ENCODE peak calls at places on chromosomes 5 and 9, in six cellular contexts. One of them, this sample, is unnamed.

GRCh38 chr5:74648835-74649286 is 8.3 kb upstream of the ENC1 start:
- DNase-seq in cardiac muscle cell: peak
- DNase-seq in tibial nerve: no peak
- DNase-seq in PC-3: peak
- DNase-seq in esophagus squamous epithelium: no peak
- DNase-seq in CD4-positive, alpha-beta T cell: no peak
- DNase-seq in this sample: peak

GRCh38 chr5:911601-912000 is 18.9 kb downstream of the TRIP13 start:
- DNase-seq in cardiac muscle cell: no peak
- DNase-seq in tibial nerve: no peak
- DNase-seq in PC-3: peak
- DNase-seq in esophagus squamous epithelium: no peak
- DNase-seq in CD4-positive, alpha-beta T cell: no peak
- DNase-seq in this sample: no peak

GRCh38 chr5:9062873-9063272 is 483.0 kb downstream of the SEMA5A start:
- DNase-seq in cardiac muscle cell: no peak
- DNase-seq in tibial nerve: no peak
- DNase-seq in PC-3: no peak
- DNase-seq in esophagus squamous epithelium: no peak
- DNase-seq in CD4-positive, alpha-beta T cell: no peak
- DNase-seq in this sample: peak

GRCh38 chr5:68593211-68593701 is 377.7 kb downstream of the PIK3R1 start:
- DNase-seq in cardiac muscle cell: no peak
- DNase-seq in tibial nerve: no peak
- DNase-seq in PC-3: no peak
- DNase-seq in esophagus squamous epithelium: no peak
- DNase-seq in CD4-positive, alpha-beta T cell: no peak
- DNase-seq in this sample: no peak

GRCh38 chr5:177194278-177194677 is 60.7 kb downstream of the NSD1 start:
- DNase-seq in cardiac muscle cell: peak
- DNase-seq in tibial nerve: no peak
- DNase-seq in PC-3: peak
- DNase-seq in esophagus squamous epithelium: no peak
- DNase-seq in CD4-positive, alpha-beta T cell: no peak
- DNase-seq in this sample: no peak

GRCh38 chr5:95884021-95884333 is 61.5 kb upstream of the GLRX start:
- DNase-seq in cardiac muscle cell: no peak
- DNase-seq in tibial nerve: no peak
- DNase-seq in PC-3: peak
- DNase-seq in esophagus squamous epithelium: no peak
- DNase-seq in CD4-positive, alpha-beta T cell: no peak
- DNase-seq in this sample: no peak

GRCh38 chr9:77961541-77961940 is 70.1 kb downstream of the GNAQ start:
- DNase-seq in cardiac muscle cell: no peak
- DNase-seq in tibial nerve: no peak
- DNase-seq in PC-3: no peak
- DNase-seq in esophagus squamous epithelium: no peak
- DNase-seq in CD4-positive, alpha-beta T cell: no peak
- DNase-seq in this sample: no peak

GRCh38 chr9:133836818-133837217 is 98.7 kb upstream of the SARDH start:
- DNase-seq in cardiac muscle cell: no peak
- DNase-seq in tibial nerve: no peak
- DNase-seq in PC-3: no peak
- DNase-seq in esophagus squamous epithelium: no peak
- DNase-seq in CD4-positive, alpha-beta T cell: no peak
- DNase-seq in this sample: no peak

GRCh38 chr5:85132269-85132668 is 747.6 kb upstream of the EDIL3 start:
- DNase-seq in cardiac muscle cell: no peak
- DNase-seq in tibial nerve: no peak
- DNase-seq in PC-3: peak
- DNase-seq in esophagus squamous epithelium: no peak
- DNase-seq in CD4-positive, alpha-beta T cell: no peak
- DNase-seq in this sample: no peak

GRCh38 chr9:88322906-88323566 is 65.2 kb upstream of the SPIN1 start:
- DNase-seq in cardiac muscle cell: no peak
- DNase-seq in tibial nerve: no peak
- DNase-seq in PC-3: no peak
- DNase-seq in esophagus squamous epithelium: no peak
- DNase-seq in CD4-positive, alpha-beta T cell: peak
- DNase-seq in this sample: no peak

GRCh38 chr5:143019614-143020515 is 249.7 kb downstream of the ARHGAP26 start:
- DNase-seq in cardiac muscle cell: peak
- DNase-seq in tibial nerve: no peak
- DNase-seq in PC-3: no peak
- DNase-seq in esophagus squamous epithelium: no peak
- DNase-seq in CD4-positive, alpha-beta T cell: no peak
- DNase-seq in this sample: peak

GRCh38 chr5:14705556-14705955 is 41.0 kb downstream of the OTULIN start:
- DNase-seq in cardiac muscle cell: no peak
- DNase-seq in tibial nerve: no peak
- DNase-seq in PC-3: no peak
- DNase-seq in esophagus squamous epithelium: no peak
- DNase-seq in CD4-positive, alpha-beta T cell: no peak
- DNase-seq in this sample: no peak

GRCh38 chr9:122029898-122030297 is 63.2 kb downstream of the TTLL11 start:
- DNase-seq in cardiac muscle cell: no peak
- DNase-seq in tibial nerve: no peak
- DNase-seq in PC-3: peak
- DNase-seq in esophagus squamous epithelium: no peak
- DNase-seq in CD4-positive, alpha-beta T cell: no peak
- DNase-seq in this sample: no peak

GRCh38 chr9:85738509-85738908 is 3.2 kb downstream of the AGTPBP1 start:
- DNase-seq in cardiac muscle cell: peak
- DNase-seq in tibial nerve: no peak
- DNase-seq in PC-3: no peak
- DNase-seq in esophagus squamous epithelium: no peak
- DNase-seq in CD4-positive, alpha-beta T cell: no peak
- DNase-seq in this sample: no peak

GRCh38 chr5:94375801-94376200 is 242.6 kb downstream of the KIAA0825 start:
- DNase-seq in cardiac muscle cell: no peak
- DNase-seq in tibial nerve: no peak
- DNase-seq in PC-3: peak
- DNase-seq in esophagus squamous epithelium: no peak
- DNase-seq in CD4-positive, alpha-beta T cell: no peak
- DNase-seq in this sample: no peak

GRCh38 chr5:168782172-168782571 is 203.0 kb upstream of the PANK3 start:
- DNase-seq in cardiac muscle cell: no peak
- DNase-seq in tibial nerve: no peak
- DNase-seq in PC-3: no peak
- DNase-seq in esophagus squamous epithelium: no peak
- DNase-seq in CD4-positive, alpha-beta T cell: no peak
- DNase-seq in this sample: no peak

GRCh38 chr9:27165067-27165466 is 56.0 kb downstream of the TEK start:
- DNase-seq in cardiac muscle cell: no peak
- DNase-seq in tibial nerve: no peak
- DNase-seq in PC-3: no peak
- DNase-seq in esophagus squamous epithelium: no peak
- DNase-seq in CD4-positive, alpha-beta T cell: no peak
- DNase-seq in this sample: no peak

GRCh38 chr9:71672573-71672972 is 95.7 kb downstream of the CEMIP2 start:
- DNase-seq in cardiac muscle cell: no peak
- DNase-seq in tibial nerve: no peak
- DNase-seq in PC-3: no peak
- DNase-seq in esophagus squamous epithelium: no peak
- DNase-seq in CD4-positive, alpha-beta T cell: no peak
- DNase-seq in this sample: no peak

GRCh38 chr5:123512631-123513461 is 869 bp downstream of the CSNK1G3 start:
- DNase-seq in cardiac muscle cell: peak
- DNase-seq in tibial nerve: no peak
- DNase-seq in PC-3: peak
- DNase-seq in esophagus squamous epithelium: no peak
- DNase-seq in CD4-positive, alpha-beta T cell: peak
- DNase-seq in this sample: peak

GRCh38 chr9:8877753-8878494 is 1078.3 kb upstream of the DMAC1 start:
- DNase-seq in cardiac muscle cell: peak
- DNase-seq in tibial nerve: no peak
- DNase-seq in PC-3: no peak
- DNase-seq in esophagus squamous epithelium: no peak
- DNase-seq in CD4-positive, alpha-beta T cell: no peak
- DNase-seq in this sample: no peak

GRCh38 chr5:132070460-132071337 is 2.9 kb upstream of the CSF2 start:
- DNase-seq in cardiac muscle cell: no peak
- DNase-seq in tibial nerve: no peak
- DNase-seq in PC-3: no peak
- DNase-seq in esophagus squamous epithelium: no peak
- DNase-seq in CD4-positive, alpha-beta T cell: no peak
- DNase-seq in this sample: peak

DNA sequence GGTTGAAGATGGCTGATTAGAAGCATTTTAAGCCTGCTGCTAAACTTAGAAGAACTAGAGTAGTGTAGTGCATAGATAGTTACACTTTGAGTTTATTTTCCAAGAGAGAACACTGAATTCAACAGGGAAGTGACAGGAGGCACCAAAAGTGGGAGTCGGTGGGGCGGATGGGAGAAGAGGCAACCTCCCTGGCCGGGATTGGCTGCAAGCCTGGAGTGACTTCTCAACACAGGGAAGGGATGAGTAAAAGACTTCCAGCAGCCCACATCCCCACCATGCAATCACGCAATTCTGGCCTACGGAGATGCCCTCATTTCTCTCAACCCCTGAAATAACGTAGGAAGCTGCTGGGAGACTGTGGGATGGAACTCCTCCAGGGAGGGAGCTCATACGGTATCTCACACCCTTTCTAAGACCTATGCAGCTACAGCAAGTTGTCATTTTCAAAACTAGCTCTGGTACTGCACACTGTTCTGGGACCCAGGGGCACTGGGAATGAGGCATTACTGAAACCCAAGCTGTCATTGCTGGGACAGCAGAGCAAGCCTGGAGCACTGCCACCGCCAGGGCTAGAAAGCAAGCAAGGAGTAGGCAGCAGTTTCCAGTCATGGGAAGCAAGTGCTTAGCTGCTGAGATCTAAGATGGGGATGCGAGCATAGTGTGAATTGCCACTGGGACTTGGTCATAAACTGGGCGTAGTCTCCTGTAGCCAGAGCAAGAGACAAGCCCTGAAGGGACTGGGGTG is 331.6 kb upstream of the PTGER4 start:
- DNase-seq in cardiac muscle cell: no peak
- DNase-seq in tibial nerve: no peak
- DNase-seq in PC-3: no peak
- DNase-seq in esophagus squamous epithelium: no peak
- DNase-seq in CD4-positive, alpha-beta T cell: no peak
- DNase-seq in this sample: no peak
- TF ChIP-seq CTCF in cardiac muscle cell: no peak
- TF ChIP-seq CTCF in tibial nerve: no peak
- TF ChIP-seq CTCF in PC-3: no peak
- TF ChIP-seq CTCF in esophagus squamous epithelium: no peak
- TF ChIP-seq CTCF in CD4-positive, alpha-beta T cell: no peak
- TF ChIP-seq CTCF in this sample: no peak

GRCh38 chr9:109574061-109574882 is 76.2 kb upstream of the PTPN3 start:
- DNase-seq in cardiac muscle cell: peak
- DNase-seq in tibial nerve: no peak
- DNase-seq in PC-3: peak
- DNase-seq in esophagus squamous epithelium: no peak
- DNase-seq in CD4-positive, alpha-beta T cell: no peak
- DNase-seq in this sample: peak
- TF ChIP-seq CTCF in cardiac muscle cell: peak
- TF ChIP-seq CTCF in tibial nerve: peak
- TF ChIP-seq CTCF in PC-3: peak
- TF ChIP-seq CTCF in esophagus squamous epithelium: peak
- TF ChIP-seq CTCF in CD4-positive, alpha-beta T cell: peak
- TF ChIP-seq CTCF in this sample: peak

DNA sequence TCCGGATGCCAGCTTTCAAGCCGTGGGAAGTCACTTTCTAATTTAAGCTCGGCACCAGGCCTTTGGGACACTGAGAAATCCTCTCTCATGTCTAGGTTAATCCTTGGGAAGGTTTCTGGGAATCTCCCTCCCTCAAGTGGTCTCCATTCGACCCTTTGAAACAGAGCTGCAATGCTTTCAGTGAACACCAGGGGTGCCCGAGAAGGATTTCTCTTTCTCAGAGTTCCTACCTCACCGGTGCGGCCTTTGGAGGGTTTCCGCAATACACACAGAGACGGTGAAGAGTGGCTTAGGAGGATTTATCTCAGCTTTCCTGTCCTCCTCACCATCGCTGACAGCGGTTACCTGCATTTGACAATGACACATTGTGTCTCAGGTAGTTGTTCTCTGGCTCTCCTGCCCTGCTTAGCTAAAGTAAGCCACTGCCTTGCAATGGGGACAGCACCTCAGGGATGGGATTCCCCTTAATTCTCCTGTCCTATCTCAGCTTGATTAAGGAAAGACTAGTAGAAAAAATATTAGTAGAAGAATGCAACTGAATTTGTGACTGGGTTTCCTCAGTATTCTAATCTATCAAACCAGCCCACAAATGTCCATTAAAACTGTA is 180.6 kb downstream of the GABRG2 start:
- DNase-seq in cardiac muscle cell: no peak
- DNase-seq in tibial nerve: no peak
- DNase-seq in PC-3: peak
- DNase-seq in esophagus squamous epithelium: no peak
- DNase-seq in CD4-positive, alpha-beta T cell: no peak
- DNase-seq in this sample: no peak
- TF ChIP-seq CTCF in cardiac muscle cell: no peak
- TF ChIP-seq CTCF in tibial nerve: no peak
- TF ChIP-seq CTCF in PC-3: peak
- TF ChIP-seq CTCF in esophagus squamous epithelium: no peak
- TF ChIP-seq CTCF in CD4-positive, alpha-beta T cell: no peak
- TF ChIP-seq CTCF in this sample: no peak

GRCh38 chr5:133254803-133255202 is 203.0 kb downstream of the HSPA4 start:
- DNase-seq in cardiac muscle cell: no peak
- DNase-seq in tibial nerve: no peak
- DNase-seq in PC-3: no peak
- DNase-seq in esophagus squamous epithelium: no peak
- DNase-seq in CD4-positive, alpha-beta T cell: no peak
- DNase-seq in this sample: no peak
- TF ChIP-seq CTCF in cardiac muscle cell: no peak
- TF ChIP-seq CTCF in tibial nerve: no peak
- TF ChIP-seq CTCF in PC-3: no peak
- TF ChIP-seq CTCF in esophagus squamous epithelium: no peak
- TF ChIP-seq CTCF in CD4-positive, alpha-beta T cell: no peak
- TF ChIP-seq CTCF in this sample: no peak